ENCODE peak calls at places on chromosomes 2 and 18, in five cellular contexts. P is GM12865, X is H9, Z is HFFc6, R is PC-9. Y is an unnamed sample.

GRCh38 chr2:19774788-19775156 is 127.0 kb downstream of the TTC32 start:
- DNase-seq in P (no peak), X (peak), Z (no peak), R (peak), Y (no peak)

GRCh38 chr2:220708366-220708765 is 863.7 kb downstream of the EPHA4 start:
- DNase-seq in P (no peak), X (no peak), Z (peak), R (no peak), Y (no peak)

GRCh38 chr18:74797577-74798151 is 200.0 kb downstream of the ZNF407 start:
- DNase-seq in P (no peak), X (no peak), Z (no peak), R (no peak), Y (no peak)

GRCh38 chr2:97691166-97691565 is 21.7 kb downstream of the C2orf92 start:
- DNase-seq in P (no peak), X (peak), Z (no peak), R (peak), Y (no peak)

GRCh38 chr2:31531101-31531500 is 49.6 kb downstream of the SRD5A2 start:
- DNase-seq in P (no peak), X (no peak), Z (no peak), R (no peak), Y (no peak)

GRCh38 chr2:69718338-69718965 is 23.5 kb upstream of the ANXA4 start:
- DNase-seq in P (no peak), X (no peak), Z (no peak), R (no peak), Y (no peak)

GRCh38 chr2:140454717-140455116 is 1674.5 kb upstream of the NXPH2 start:
- DNase-seq in P (no peak), X (no peak), Z (peak), R (no peak), Y (no peak)

GRCh38 chr2:32611366-32611765 is 16.5 kb upstream of the TTC27 start:
- DNase-seq in P (no peak), X (no peak), Z (no peak), R (no peak), Y (no peak)

GRCh38 chr2:143823286-143823685 is 694.1 kb downstream of the ARHGAP15 start:
- DNase-seq in P (no peak), X (no peak), Z (no peak), R (no peak), Y (no peak)

GRCh38 chr18:55406374-55407045 is 181.5 kb downstream of the TCF4 start:
- DNase-seq in P (no peak), X (no peak), Z (no peak), R (no peak), Y (no peak)

GRCh38 chr2:119283873-119284331 is 60.3 kb downstream of the STEAP3 start:
- DNase-seq in P (no peak), X (no peak), Z (peak), R (peak), Y (no peak)

GRCh38 chr2:61463769-61464475 is 7.0 kb downstream of the USP34 start:
- DNase-seq in P (no peak), X (no peak), Z (peak), R (no peak), Y (no peak)

GRCh38 chr2:43041661-43042360 is 184.6 kb downstream of the ZFP36L2 start:
- DNase-seq in P (no peak), X (peak), Z (peak), R (peak), Y (no peak)

GRCh38 chr2:236673823-236674185 is 104.2 kb downstream of the ACKR3 start:
- DNase-seq in P (no peak), X (no peak), Z (no peak), R (no peak), Y (no peak)

GRCh38 chr2:115939902-115940301 is 1497.5 kb downstream of the DPP10 start:
- DNase-seq in P (no peak), X (no peak), Z (no peak), R (no peak), Y (no peak)

GRCh38 chr2:118852605-118853128 is 5.2 kb upstream of the EN1 start:
- DNase-seq in P (no peak), X (peak), Z (no peak), R (no peak), Y (no peak)

GRCh38 chr2:626491-627339 is 50.5 kb downstream of the TMEM18 start:
- DNase-seq in P (no peak), X (no peak), Z (no peak), R (no peak), Y (no peak)

GRCh38 chr2:132632000-132632649 is 37.9 kb downstream of the LYPD1 start:
- DNase-seq in P (no peak), X (no peak), Z (peak), R (peak), Y (no peak)

GRCh38 chr18:35513181-35513932 is 15.6 kb upstream of the INO80C start:
- DNase-seq in P (no peak), X (no peak), Z (peak), R (peak), Y (no peak)

GRCh38 chr18:61581578-61582204 is 248.5 kb downstream of the CDH20 start:
- DNase-seq in P (peak), X (peak), Z (peak), R (peak), Y (peak)

GRCh38 chr2:212970132-212970531 is 181.3 kb downstream of the IKZF2 start:
- DNase-seq in P (no peak), X (no peak), Z (peak), R (no peak), Y (no peak)

GRCh38 chr2:181371782-181372292 is 85.3 kb upstream of the ITGA4 start:
- DNase-seq in P (peak), X (no peak), Z (peak), R (peak), Y (no peak)

GRCh38 chr2:140539506-140539905 is 1591.3 kb downstream of the LRP1B start:
- DNase-seq in P (no peak), X (no peak), Z (no peak), R (no peak), Y (no peak)

GRCh38 chr2:4745596-4745995 is 946.6 kb upstream of the SOX11 start:
- DNase-seq in P (no peak), X (peak), Z (no peak), R (no peak), Y (no peak)

GRCh38 chr2:237858294-237859081 is 935 bp upstream of the RAMP1 start:
- DNase-seq in P (peak), X (peak), Z (peak), R (peak), Y (peak)

GRCh38 chr2:205546417-205546816 is 135.9 kb upstream of the NRP2 start:
- DNase-seq in P (no peak), X (no peak), Z (no peak), R (no peak), Y (no peak)

GRCh38 chr2:173400760-173401159 is 46.1 kb downstream of the CDCA7 start:
- DNase-seq in P (peak), X (no peak), Z (no peak), R (no peak), Y (no peak)

GRCh38 chr2:43539991-43540860 is 55.6 kb downstream of the THADA start:
- DNase-seq in P (no peak), X (no peak), Z (peak), R (no peak), Y (no peak)

DNA sequence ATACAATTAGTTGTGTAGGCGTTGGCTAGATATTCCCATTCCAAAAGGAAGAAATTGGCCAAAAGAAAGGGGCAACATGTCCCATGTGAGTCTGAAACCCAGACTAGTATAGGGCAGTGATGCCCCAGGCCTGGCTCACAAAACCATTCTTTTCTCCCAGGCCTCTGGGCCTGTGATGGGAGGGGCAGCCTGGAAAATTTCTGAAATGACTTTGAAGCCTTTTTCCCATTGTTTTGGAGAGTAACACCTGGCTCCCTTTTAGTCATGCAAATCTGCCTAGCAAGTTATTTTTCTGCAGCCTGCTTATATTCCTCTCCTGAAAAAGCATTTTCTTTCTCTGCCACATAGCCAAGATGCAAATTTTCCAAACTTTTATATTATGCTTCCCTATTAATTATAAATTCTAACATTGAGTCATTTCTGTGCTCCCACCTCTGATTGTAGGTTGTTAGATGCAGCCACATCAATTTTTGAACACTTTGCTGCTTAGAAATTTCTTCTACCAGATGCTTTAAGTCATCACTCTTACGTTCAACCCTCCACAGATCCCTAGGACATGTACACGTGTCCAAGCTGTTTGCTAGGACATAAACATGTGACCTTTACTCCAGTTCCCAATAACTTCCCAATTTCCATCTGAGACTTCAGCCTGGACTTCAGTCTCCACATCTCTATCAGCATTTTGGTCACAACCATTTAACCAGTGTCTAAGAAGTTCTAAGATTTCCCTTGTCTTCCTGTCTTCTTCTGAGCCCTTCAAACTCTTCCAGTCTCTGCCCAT is 76.1 kb upstream of the MC4R start:
- DNase-seq in P (no peak), X (peak), Z (no peak), R (no peak), Y (no peak)
- TF ChIP-seq CTCF in P (no peak), X (no peak), Z (no peak), R (no peak), Y (no peak)

GRCh38 chr2:10910625-10911024 is 1.1 kb upstream of the KCNF1 start:
- DNase-seq in P (no peak), X (peak), Z (no peak), R (no peak), Y (no peak)

GRCh38 chr2:10912796-10913445 is 1.2 kb downstream of the KCNF1 start:
- DNase-seq in P (no peak), X (no peak), Z (no peak), R (no peak), Y (no peak)

GRCh38 chr2:10909996-10910341 is 1.8 kb upstream of the KCNF1 start:
- DNase-seq in P (no peak), X (peak), Z (no peak), R (no peak), Y (no peak)

GRCh38 chr2:10912076-10912731 is 470 bp downstream of the KCNF1 start:
- DNase-seq in P (no peak), X (peak), Z (no peak), R (no peak), Y (no peak)

DNA sequence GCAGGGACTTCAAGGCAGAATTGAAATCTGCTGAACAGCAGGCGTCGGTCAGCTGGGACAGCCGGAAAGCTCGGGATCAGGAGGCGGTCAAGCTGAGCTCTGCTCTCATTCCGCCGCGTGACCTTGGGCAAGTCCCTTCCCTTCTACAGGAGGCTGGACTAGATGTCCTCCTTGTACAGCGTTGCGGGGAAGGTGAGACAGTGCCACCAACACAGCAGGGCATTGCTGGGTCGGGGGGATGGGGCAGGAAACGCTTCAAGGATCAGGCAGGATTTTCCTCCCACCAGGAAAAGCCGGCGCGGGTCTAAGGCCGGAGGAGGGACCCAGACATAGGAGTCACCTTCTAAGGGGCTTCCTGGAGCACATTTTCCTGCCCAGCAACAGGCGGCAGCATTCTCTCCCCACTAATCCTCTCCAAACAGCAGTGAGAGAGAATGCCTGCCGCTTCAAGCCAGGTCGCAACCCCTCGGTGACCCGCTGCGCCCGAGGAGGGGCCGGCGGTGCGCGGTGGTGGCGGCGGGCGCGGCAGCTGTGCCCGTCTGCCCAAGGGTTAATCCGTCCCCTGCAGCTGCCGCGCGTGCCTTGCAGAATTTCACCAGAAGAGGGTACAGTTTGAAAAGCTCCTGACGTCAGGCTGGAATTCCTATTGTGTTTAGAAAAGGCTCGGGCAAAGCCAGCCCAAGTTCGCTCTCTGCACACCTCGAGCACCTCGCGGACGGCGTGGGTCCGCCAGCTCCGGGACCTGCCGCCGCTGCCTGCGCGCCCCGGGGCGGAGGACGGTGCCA is at the start of gene KCNF1:
- DNase-seq in P (no peak), X (peak), Z (peak), R (peak), Y (peak)
- TF ChIP-seq CTCF in P (no peak), X (peak), Z (peak), R (peak), Y (peak)

DNA sequence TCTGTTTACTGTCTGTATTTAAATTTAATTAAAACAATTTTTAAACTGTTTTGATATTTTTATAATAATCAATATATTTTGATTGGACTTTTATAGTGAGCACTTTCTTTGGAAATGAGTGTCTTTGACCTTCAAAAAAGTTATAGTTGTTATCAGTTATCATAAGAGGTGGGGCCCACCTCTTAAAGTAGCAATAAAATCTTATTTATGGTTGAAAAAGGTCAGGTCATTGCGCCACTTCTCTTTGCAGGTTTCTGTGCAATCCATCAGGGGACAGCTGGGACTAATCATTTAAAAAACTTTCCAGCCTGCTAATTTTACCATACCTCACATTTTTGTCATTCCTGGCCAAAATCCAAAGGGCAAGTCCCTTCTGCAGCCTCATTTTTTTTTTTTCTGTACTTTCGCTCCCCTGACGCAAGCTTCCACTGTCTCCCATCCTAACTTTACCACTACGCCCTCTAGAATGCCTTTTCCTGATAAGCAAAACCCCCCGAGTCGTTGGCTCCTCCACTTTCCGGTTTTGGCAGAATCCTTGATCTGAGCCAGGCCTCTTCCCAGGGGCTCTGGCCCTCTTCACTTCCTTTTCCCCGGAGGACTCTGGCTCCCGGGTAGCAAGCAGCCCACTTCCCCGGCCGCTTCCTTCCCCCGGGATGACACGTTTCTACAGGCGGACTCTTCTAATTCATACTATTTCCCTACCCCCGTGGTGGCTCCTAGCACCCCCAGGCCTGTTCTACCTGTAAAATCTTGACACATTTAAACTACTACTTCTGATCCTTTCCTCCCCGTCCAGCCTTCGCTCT is 1.1 kb upstream of the SEH1L start:
- DNase-seq in P (peak), X (peak), Z (peak), R (peak), Y (no peak)
- TF ChIP-seq CTCF in P (no peak), X (peak), Z (peak), R (no peak), Y (no peak)

GRCh38 chr2:239093956-239094355 is 246.1 kb downstream of the TWIST2 start:
- DNase-seq in P (no peak), X (no peak), Z (peak), R (no peak), Y (no peak)
- TF ChIP-seq CTCF in P (no peak), X (no peak), Z (peak), R (no peak), Y (no peak)